ENCODE peak calls at places on chromosomes 2 and 18, in eight cellular contexts. Q, S, Y, G, C, X, D and K are unnamed samples.

GRCh38 chr18:76558881-76559667 is 64.0 kb upstream of the ZNF516 start:
- DNase-seq in Q (no peak), S (no peak), Y (no peak), G (no peak), C (no peak), X (no peak), D (no peak), K (no peak)

GRCh38 chr18:471701-472100 is 28.8 kb downstream of the COLEC12 start:
- DNase-seq in Q (no peak), S (no peak), Y (peak; percentile 43), G (no peak), C (no peak), X (no peak), D (no peak), K (no peak)

GRCh38 chr2:30577151-30577550 is 130.1 kb downstream of the LCLAT1 start:
- DNase-seq in Q (no peak), S (no peak), Y (no peak), G (no peak), C (no peak), X (no peak), D (no peak), K (no peak)

GRCh38 chr2:69026026-69026425 is 13.0 kb downstream of the ANTXR1 start:
- DNase-seq in Q (no peak), S (no peak), Y (peak; percentile 67), G (no peak), C (no peak), X (peak; percentile 39), D (no peak), K (no peak)

GRCh38 chr2:58047373-58047674 is 718 bp downstream of the VRK2 start:
- DNase-seq in Q (no peak), S (no peak), Y (no peak), G (no peak), C (no peak), X (no peak), D (no peak), K (no peak)

GRCh38 chr2:115757286-115757685 is 1314.8 kb downstream of the DPP10 start:
- DNase-seq in Q (no peak), S (no peak), Y (no peak), G (no peak), C (no peak), X (no peak), D (no peak), K (no peak)

GRCh38 chr2:66595556-66595955 is 160.6 kb downstream of the MEIS1 start:
- DNase-seq in Q (no peak), S (no peak), Y (no peak), G (no peak), C (no peak), X (no peak), D (no peak), K (no peak)

GRCh38 chr18:3207565-3207964 is 12.2 kb downstream of the MYOM1 start:
- DNase-seq in Q (no peak), S (no peak), Y (no peak), G (no peak), C (no peak), X (no peak), D (no peak), K (no peak)

GRCh38 chr2:237967463-237967871 is 653 bp downstream of the UBE2F start:
- DNase-seq in Q (no peak), S (peak; percentile 11), Y (peak; percentile 13), G (no peak), C (peak; percentile 14), X (peak; percentile 52), D (no peak), K (no peak)

GRCh38 chr2:148614024-148614331 is 30.6 kb upstream of the EPC2 start:
- DNase-seq in Q (no peak), S (no peak), Y (peak; percentile 14), G (no peak), C (no peak), X (no peak), D (no peak), K (no peak)

GRCh38 chr2:6443424-6443823 is 422.3 kb downstream of the CMPK2 start:
- DNase-seq in Q (no peak), S (no peak), Y (no peak), G (no peak), C (no peak), X (no peak), D (no peak), K (no peak)

GRCh38 chr18:37476182-37476581 is 89.4 kb downstream of the CELF4 start:
- DNase-seq in Q (no peak), S (no peak), Y (peak; percentile 54), G (no peak), C (no peak), X (peak; percentile 22), D (no peak), K (no peak)

GRCh38 chr2:232349546-232349945 is 29.0 kb upstream of the ALPP start:
- DNase-seq in Q (no peak), S (no peak), Y (no peak), G (no peak), C (no peak), X (no peak), D (no peak), K (no peak)

GRCh38 chr2:120924924-120925323 is 189.3 kb downstream of the GLI2 start:
- DNase-seq in Q (no peak), S (no peak), Y (no peak), G (no peak), C (no peak), X (no peak), D (no peak), K (no peak)

GRCh38 chr2:42618972-42619371 is 50.5 kb downstream of the MTA3 start:
- DNase-seq in Q (no peak), S (no peak), Y (peak; percentile 38), G (no peak), C (no peak), X (no peak), D (no peak), K (no peak)

GRCh38 chr18:6103758-6104157 is 208.4 kb upstream of the TMEM200C start:
- DNase-seq in Q (no peak), S (no peak), Y (no peak), G (no peak), C (no peak), X (no peak), D (no peak), K (no peak)

GRCh38 chr2:42859006-42859552 is 66.7 kb upstream of the HAAO start:
- DNase-seq in Q (peak; percentile 53), S (peak; percentile 58), Y (peak; percentile 88), G (peak; percentile 54), C (peak; percentile 71), X (peak; percentile 71), D (peak; percentile 42), K (no peak)

GRCh38 chr2:149040451-149040850 is 2.0 kb downstream of the LYPD6B start:
- DNase-seq in Q (peak; percentile 35), S (no peak), Y (peak; percentile 11), G (no peak), C (peak; percentile 48), X (no peak), D (no peak), K (no peak)

GRCh38 chr2:146754606-146755005 is 1090.2 kb upstream of the ACVR2A start:
- DNase-seq in Q (no peak), S (no peak), Y (peak; percentile 6), G (no peak), C (no peak), X (no peak), D (no peak), K (no peak)

GRCh38 chr2:231068525-231069222 is 12.0 kb downstream of the PSMD1 start:
- DNase-seq in Q (no peak), S (no peak), Y (peak; percentile 50), G (no peak), C (no peak), X (no peak), D (no peak), K (no peak)

GRCh38 chr2:58764321-58765099 is 523.4 kb upstream of the FANCL start:
- DNase-seq in Q (no peak), S (no peak), Y (no peak), G (no peak), C (no peak), X (no peak), D (no peak), K (no peak)

GRCh38 chr2:38121481-38121880 is 45.5 kb upstream of the CYP1B1 start:
- DNase-seq in Q (no peak), S (no peak), Y (no peak), G (no peak), C (no peak), X (no peak), D (no peak), K (no peak)

GRCh38 chr2:38125007-38125406 is 49.1 kb upstream of the CYP1B1 start:
- DNase-seq in Q (no peak), S (no peak), Y (no peak), G (no peak), C (no peak), X (no peak), D (no peak), K (no peak)

GRCh38 chr2:38122344-38122743 is 46.4 kb upstream of the CYP1B1 start:
- DNase-seq in Q (no peak), S (no peak), Y (peak; percentile 73), G (no peak), C (no peak), X (no peak), D (no peak), K (no peak)

GRCh38 chr2:38125830-38126229 is 49.9 kb upstream of the CYP1B1 start:
- DNase-seq in Q (no peak), S (no peak), Y (no peak), G (no peak), C (no peak), X (no peak), D (no peak), K (no peak)

DNA sequence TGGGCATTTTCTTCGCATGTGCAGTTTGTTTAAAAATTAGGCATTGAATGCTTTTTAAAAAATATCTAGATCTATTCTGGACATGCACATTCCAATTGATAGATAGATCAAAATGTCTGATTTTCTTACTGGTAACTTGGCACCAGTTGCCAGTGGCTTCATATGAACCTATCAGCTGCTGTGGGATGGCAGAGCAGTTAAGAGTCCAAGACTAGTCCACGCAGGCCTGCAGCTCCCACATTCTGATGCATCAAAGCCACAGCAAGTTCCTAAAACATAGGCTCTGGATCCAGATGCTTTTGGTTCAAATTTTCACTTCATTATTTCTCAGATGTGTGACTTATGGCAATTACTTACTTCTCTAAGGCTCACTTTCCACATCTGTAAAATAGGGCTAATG is 47.9 kb upstream of the CYP1B1 start:
- DNase-seq in Q (no peak), S (no peak), Y (no peak), G (no peak), C (no peak), X (no peak), D (no peak), K (no peak)
- H3K27ac ChIP-seq in Q (no peak overlapping the region), S (no peak overlapping the region), Y (no peak overlapping the region), G (no peak overlapping the region), C (no peak overlapping the region), X (no peak overlapping the region), D (no peak overlapping the region), K (no peak overlapping the region)

GRCh38 chr2:28269019-28269784 is 123.5 kb upstream of the FOSL2 start:
- DNase-seq in Q (no peak), S (no peak), Y (peak; percentile 48), G (no peak), C (no peak), X (no peak), D (no peak), K (no peak)
- H3K27ac ChIP-seq in Q (no peak overlapping the region), S (no peak overlapping the region), Y (no peak overlapping the region), G (peak overlapping the region; percentile 25), C (no peak overlapping the region), X (peak overlapping the region; percentile 32), D (no peak overlapping the region), K (no peak overlapping the region)

GRCh38 chr2:164560902-164561301 is 60.4 kb downstream of the GRB14 start:
- DNase-seq in Q (no peak), S (no peak), Y (no peak), G (no peak), C (no peak), X (no peak), D (no peak), K (no peak)
- H3K27ac ChIP-seq in Q (no peak overlapping the region), S (no peak overlapping the region), Y (no peak overlapping the region), G (no peak overlapping the region), C (no peak overlapping the region), X (no peak overlapping the region), D (no peak overlapping the region), K (no peak overlapping the region)

GRCh38 chr2:29106980-29107388 is 8.2 kb upstream of the CLIP4 start:
- DNase-seq in Q (no peak), S (no peak), Y (peak; percentile 52), G (no peak), C (no peak), X (no peak), D (no peak), K (no peak)
- H3K27ac ChIP-seq in Q (no peak overlapping the region), S (no peak overlapping the region), Y (no peak overlapping the region), G (no peak overlapping the region), C (no peak overlapping the region), X (no peak overlapping the region), D (no peak overlapping the region), K (peak overlapping the region; percentile 81)